ENCODE peak calls at places on chromosomes 4 and X, in eight cellular contexts. V is suprapubic skin, T is pancreas, C is fibroblast of pulmonary artery, U is coronary artery, D is kidney, I is ovary, M is breast epithelium. G is an unnamed sample.

GRCh38 chrX:42128587-42128986 is 205.2 kb upstream of the CASK start:
- DNase-seq in T (no peak), M (no peak), C (no peak), U (no peak), V (no peak), D (no peak), I (no peak), G (no peak)

GRCh38 chr4:181656748-181657147 is 586.5 kb upstream of the TENM3 start:
- DNase-seq in D (no peak), V (no peak), T (no peak), M (no peak), U (no peak), C (no peak), I (no peak), G (no peak)

GRCh38 chr4:88938138-88938537 is 118.8 kb downstream of the FAM13A start:
- DNase-seq in C (peak; percentile 96), V (no peak), U (no peak), D (no peak), T (no peak), I (no peak), M (no peak), G (no peak)

GRCh38 chrX:37989304-37989703 is 17.0 kb upstream of the SYTL5 start:
- DNase-seq in U (no peak), I (no peak), T (no peak), D (no peak), V (no peak), C (no peak), M (no peak), G (no peak)

GRCh38 chr4:150367326-150367725 is 214.6 kb upstream of the MAB21L2 start:
- DNase-seq in M (no peak), V (no peak), D (no peak), U (no peak), C (no peak), T (no peak), I (no peak), G (peak; percentile 69)

GRCh38 chr4:2745981-2746806 is 9.9 kb downstream of the TNIP2 start:
- DNase-seq in V (no peak), C (peak; percentile 45), T (no peak), I (no peak), U (peak; percentile 86), M (no peak), D (peak; percentile 92), G (no peak)

GRCh38 chrX:150690126-150690525 is 3.1 kb upstream of the MTMR1 start:
- DNase-seq in D (no peak), C (peak; percentile 82), I (no peak), M (no peak), U (no peak), V (no peak), T (no peak), G (no peak)

GRCh38 chrX:82765806-82766205 is 742.3 kb upstream of the POU3F4 start:
- DNase-seq in V (no peak), M (no peak), U (no peak), D (no peak), T (no peak), I (no peak), C (no peak), G (no peak)

GRCh38 chr4:160481696-160482330 is 1378.9 kb downstream of the RAPGEF2 start:
- DNase-seq in T (no peak), I (no peak), D (peak; percentile 58), U (no peak), C (no peak), V (no peak), M (no peak), G (no peak)

GRCh38 chr4:42397635-42398447 is 553 bp downstream of the SHISA3 start:
- DNase-seq in T (peak; percentile 20), C (peak; percentile 49), I (no peak), V (no peak), D (peak; percentile 87), U (no peak), M (no peak), G (no peak)

GRCh38 chr4:709348-709747 is 3.7 kb downstream of the PCGF3 start:
- DNase-seq in D (no peak), C (no peak), V (no peak), M (no peak), I (no peak), U (no peak), T (no peak), G (no peak)

GRCh38 chr4:304987-305680 is at the start of gene ZNF732:
- DNase-seq in M (peak; percentile 69), C (peak; percentile 70), D (no peak), T (peak; percentile 36), U (no peak), I (peak; percentile 26), V (peak; percentile 81), G (no peak)

GRCh38 chr4:60683357-60683756 is 516.8 kb upstream of the ADGRL3 start:
- DNase-seq in U (no peak), T (no peak), D (no peak), V (no peak), M (no peak), C (peak; percentile 43), I (no peak), G (no peak)

GRCh38 chr4:17514865-17515264 is at the start of gene CLRN2:
- DNase-seq in I (no peak), V (no peak), C (no peak), U (no peak), T (no peak), M (no peak), D (no peak), G (no peak)

GRCh38 chr4:125115941-125116340 is 198.8 kb upstream of the FAT4 start:
- DNase-seq in U (no peak), D (no peak), C (peak; percentile 53), M (no peak), I (no peak), V (no peak), T (no peak), G (no peak)

GRCh38 chrX:125103693-125104092 is 216.0 kb upstream of the TEX13C start:
- DNase-seq in V (no peak), T (no peak), I (no peak), U (no peak), M (no peak), C (no peak), D (no peak), G (no peak)

GRCh38 chrX:40383360-40383759 is 197.4 kb upstream of the ATP6AP2 start:
- DNase-seq in M (no peak), U (no peak), T (no peak), I (no peak), C (no peak), D (no peak), V (no peak), G (no peak)

GRCh38 chr4:106304632-106305031 is 11.4 kb downstream of the TBCK start:
- DNase-seq in D (no peak), V (no peak), U (no peak), I (no peak), T (no peak), C (no peak), M (no peak), G (no peak)

GRCh38 chr4:4860381-4860802 is 927 bp downstream of the MSX1 start:
- DNase-seq in M (no peak), V (no peak), I (no peak), T (no peak), D (peak; percentile 68), U (no peak), C (peak; percentile 31), G (no peak)

GRCh38 chrX:1395646-1396216 is 3.8 kb upstream of the SLC25A6 start:
- DNase-seq in V (no peak), U (no peak), I (no peak), M (no peak), T (no peak), C (no peak), D (peak; percentile 9), G (no peak)

GRCh38 chrX:110755061-110755460 is 40.6 kb downstream of the CHRDL1 start:
- DNase-seq in V (no peak), I (no peak), D (no peak), T (no peak), M (no peak), C (no peak), U (no peak), G (no peak)

GRCh38 chrX:10484683-10485247 is 135.6 kb downstream of the MID1 start:
- DNase-seq in C (no peak), M (no peak), D (no peak), I (no peak), U (no peak), T (no peak), V (no peak), G (no peak)

GRCh38 chr4:92735025-92735665 is 431.4 kb downstream of the GRID2 start:
- DNase-seq in D (no peak), I (no peak), M (no peak), U (no peak), V (no peak), C (no peak), T (no peak), G (no peak)
- TF ChIP-seq CTCF in D (no peak), I (no peak), M (no peak), U (no peak), V (no peak), C (peak; percentile 3), T (no peak), G (no peak)

GRCh38 chr4:127622923-127623754 is 9.6 kb upstream of the INTU start:
- DNase-seq in V (no peak), M (no peak), T (peak; percentile 27), C (no peak), D (peak; percentile 80), I (peak; percentile 16), U (no peak), G (no peak)
- H3K4me3 ChIP-seq in V (peak overlapping the region; percentile 57), M (peak overlapping the region; percentile 52), T (peak overlapping the region; percentile 58), C (peak overlapping the region; percentile 71), D (peak overlapping the region; percentile 65), I (peak overlapping the region; percentile 41), U (peak overlapping the region; percentile 77), G (peak overlapping the region; percentile 56)

DNA sequence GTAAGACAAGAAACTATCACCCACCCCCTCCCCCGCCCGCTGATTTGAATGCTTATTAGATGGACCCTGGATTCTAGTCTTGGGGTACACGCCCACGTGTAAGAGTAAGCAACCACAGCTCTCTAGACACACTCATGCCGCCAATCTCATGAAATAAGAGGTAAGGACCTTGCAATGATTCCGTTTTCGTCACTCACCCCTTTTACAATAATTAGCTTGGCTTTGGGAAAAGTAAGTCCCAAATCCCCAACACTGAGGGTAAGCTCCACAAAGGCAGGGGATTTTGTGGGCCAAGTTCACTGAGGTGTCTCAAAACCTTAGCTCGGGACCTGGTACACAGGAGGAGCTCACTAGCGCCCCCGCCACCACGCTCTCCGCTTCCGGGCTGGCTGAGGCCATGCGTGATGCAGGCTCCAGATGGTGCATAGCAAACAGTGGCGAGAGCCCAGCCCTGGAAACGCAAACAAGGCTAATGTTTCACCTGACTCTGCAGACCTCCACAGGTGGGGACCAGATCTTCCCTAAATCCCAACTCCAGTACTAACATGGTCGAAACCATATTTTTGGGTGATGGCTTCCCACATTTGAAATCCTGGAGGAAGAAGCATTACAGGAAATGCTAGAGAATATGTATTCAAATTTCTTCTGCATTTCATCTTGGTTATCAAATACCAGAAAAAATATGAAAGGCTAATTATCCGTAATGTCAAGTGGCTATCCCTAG is 4.1 kb downstream of the PLAC8 start:
- DNase-seq in T (peak; percentile 88), C (peak; percentile 73), I (peak; percentile 72), M (peak; percentile 74), D (peak; percentile 94), V (peak; percentile 89), U (peak; percentile 85), G (peak; percentile 87)
- TF ChIP-seq CTCF in T (peak; percentile 33), C (peak; percentile 72), I (peak; percentile 27), M (no peak), D (peak; percentile 52), V (peak; percentile 65), U (peak; percentile 30), G (no peak)

DNA sequence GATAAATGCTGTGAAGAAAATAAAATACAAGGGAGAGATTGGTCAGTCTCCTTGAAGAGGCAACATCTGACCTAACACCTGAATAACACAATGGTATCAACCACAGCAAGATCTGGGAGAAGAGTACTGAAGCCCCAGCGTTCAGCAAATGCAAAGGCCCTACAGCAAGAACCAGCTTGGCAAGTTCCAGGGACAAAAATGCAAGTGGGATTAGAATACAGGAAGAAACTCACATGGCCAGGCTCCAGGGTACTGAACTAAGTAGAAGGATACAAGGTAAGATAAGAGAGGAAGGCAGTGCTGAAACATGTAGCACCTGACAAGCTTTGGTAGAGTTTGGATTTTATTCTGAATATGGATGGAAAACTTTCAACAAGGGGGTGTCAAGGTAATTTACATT is 3.6 kb downstream of the SMIM14 start:
- DNase-seq in M (no peak), C (no peak), T (peak; percentile 65), I (no peak), U (no peak), V (no peak), D (no peak), G (no peak)
- H3K4me3 ChIP-seq in M (no peak overlapping the region), C (no peak overlapping the region), T (no peak overlapping the region), I (no peak overlapping the region), U (peak overlapping the region; percentile 97), V (peak overlapping the region; percentile 89), D (no peak overlapping the region), G (no peak overlapping the region)

G was measured in sigmoid colon.